ENCODE peak calls at places on chromosomes 1 and 21, in five cellular contexts. R, Q, M, P and V are unnamed samples.

GRCh38 chr1:9770276-9770675 is 53.5 kb downstream of the CLSTN1 start:
- DNase-seq in R (no peak), Q (no peak), M (no peak), P (no peak), V (no peak)

GRCh38 chr21:33854604-33855003 is 61.0 kb downstream of the ATP5PO start:
- DNase-seq in R (no peak), Q (no peak), M (no peak), P (no peak), V (no peak)

GRCh38 chr1:170126691-170127090 is 19.1 kb upstream of the NTMT2 start:
- DNase-seq in R (peak; percentile 91), Q (no peak), M (no peak), P (peak; percentile 63), V (no peak)

GRCh38 chr1:36865080-36865900 is 169.0 kb downstream of the GRIK3 start:
- DNase-seq in R (no peak), Q (no peak), M (no peak), P (no peak), V (no peak)

GRCh38 chr1:185388815-185389214 is 71.8 kb upstream of the IVNS1ABP start:
- DNase-seq in R (no peak), Q (no peak), M (no peak), P (no peak), V (no peak)

GRCh38 chr1:81126989-81127571 is 673.7 kb upstream of the ADGRL2 start:
- DNase-seq in R (peak; percentile 31), Q (no peak), M (no peak), P (no peak), V (no peak)

GRCh38 chr1:87956766-87957165 is 628.1 kb downstream of the LMO4 start:
- DNase-seq in R (peak; percentile 32), Q (no peak), M (no peak), P (no peak), V (no peak)

GRCh38 chr1:95094923-95095322 is 22.2 kb upstream of the ALG14 start:
- DNase-seq in R (no peak), Q (no peak), M (no peak), P (no peak), V (no peak)

GRCh38 chr21:41045534-41046268 is 122.3 kb upstream of the BACE2 start:
- DNase-seq in R (no peak), Q (no peak), M (no peak), P (peak; percentile 68), V (no peak)

GRCh38 chr1:59285691-59286090 is 11.2 kb upstream of the FGGY start:
- DNase-seq in R (peak; percentile 20), Q (no peak), M (no peak), P (no peak), V (no peak)

GRCh38 chr1:3409737-3410434 is 44.6 kb upstream of the ARHGEF16 start:
- DNase-seq in R (peak; percentile 57), Q (no peak), M (peak; percentile 58), P (peak; percentile 85), V (peak; percentile 86)

GRCh38 chr1:222546548-222547259 is 1.2 kb downstream of the HHIPL2 start:
- DNase-seq in R (peak; percentile 78), Q (no peak), M (no peak), P (peak; percentile 34), V (no peak)

GRCh38 chr1:109265016-109265415 is 15.7 kb downstream of the CELSR2 start:
- DNase-seq in R (no peak), Q (no peak), M (no peak), P (no peak), V (no peak)

GRCh38 chr1:96918406-96918805 is 196.8 kb downstream of the PTBP2 start:
- DNase-seq in R (peak; percentile 94), Q (no peak), M (no peak), P (no peak), V (no peak)

GRCh38 chr1:23903754-23904153 is 9.4 kb downstream of the CNR2 start:
- DNase-seq in R (no peak), Q (no peak), M (no peak), P (no peak), V (no peak)

GRCh38 chr1:112399456-112399855 is 3.4 kb downstream of the CTTNBP2NL start:
- DNase-seq in R (no peak), Q (no peak), M (no peak), P (no peak), V (no peak)

GRCh38 chr1:58934711-58935110 is 150.9 kb upstream of the JUN start:
- DNase-seq in R (no peak), Q (no peak), M (no peak), P (peak; percentile 13), V (no peak)

GRCh38 chr1:244012232-244012631 is 38.9 kb upstream of the ZBTB18 start:
- DNase-seq in R (peak; percentile 88), Q (no peak), M (peak; percentile 29), P (peak; percentile 31), V (no peak)

GRCh38 chr1:156860113-156860638 is 489 bp upstream of the NTRK1 start:
- DNase-seq in R (peak; percentile 40), Q (no peak), M (peak; percentile 32), P (peak; percentile 88), V (no peak)

GRCh38 chr21:38910390-38911008 is 104.8 kb downstream of the ETS2 start:
- DNase-seq in R (no peak), Q (no peak), M (no peak), P (no peak), V (no peak)

GRCh38 chr1:243686149-243686548 is 163.9 kb downstream of the AKT3 start:
- DNase-seq in R (peak; percentile 3), Q (no peak), M (no peak), P (no peak), V (no peak)

GRCh38 chr21:35989185-35989735 is 71.1 kb downstream of the SETD4 start:
- DNase-seq in R (peak; percentile 7), Q (no peak), M (no peak), P (no peak), V (no peak)

GRCh38 chr1:29322147-29322694 is 85.9 kb downstream of the PTPRU start:
- DNase-seq in R (no peak), Q (no peak), M (no peak), P (no peak), V (no peak)

GRCh38 chr1:14506471-14506870 is 92.0 kb upstream of the KAZN start:
- DNase-seq in R (no peak), Q (no peak), M (no peak), P (no peak), V (no peak)

GRCh38 chr1:64514197-64514765 is 44.4 kb downstream of the CACHD1 start:
- DNase-seq in R (peak; percentile 93), Q (no peak), M (no peak), P (no peak), V (no peak)

GRCh38 chr1:14511856-14512585 is 86.5 kb upstream of the KAZN start:
- DNase-seq in R (peak; percentile 27), Q (no peak), M (no peak), P (no peak), V (no peak)

GRCh38 chr1:150161747-150162581 is 12.2 kb downstream of the PLEKHO1 start:
- DNase-seq in R (peak; percentile 72), Q (no peak), M (no peak), P (peak; percentile 25), V (no peak)

GRCh38 chr1:160567858-160568682 is 11.2 kb downstream of the CD84 start:
- DNase-seq in R (no peak), Q (no peak), M (no peak), P (no peak), V (no peak)

GRCh38 chr21:45891388-45892155 is 90.0 kb upstream of the COL6A1 start:
- DNase-seq in R (no peak), Q (no peak), M (no peak), P (no peak), V (no peak)

GRCh38 chr1:203229471-203230178 is at the start of gene CHIT1:
- DNase-seq in R (no peak), Q (no peak), M (no peak), P (no peak), V (no peak)

GRCh38 chr1:151509350-151510019 is 1.7 kb upstream of the CGN start:
- DNase-seq in R (no peak), Q (no peak), M (no peak), P (no peak), V (no peak)

DNA sequence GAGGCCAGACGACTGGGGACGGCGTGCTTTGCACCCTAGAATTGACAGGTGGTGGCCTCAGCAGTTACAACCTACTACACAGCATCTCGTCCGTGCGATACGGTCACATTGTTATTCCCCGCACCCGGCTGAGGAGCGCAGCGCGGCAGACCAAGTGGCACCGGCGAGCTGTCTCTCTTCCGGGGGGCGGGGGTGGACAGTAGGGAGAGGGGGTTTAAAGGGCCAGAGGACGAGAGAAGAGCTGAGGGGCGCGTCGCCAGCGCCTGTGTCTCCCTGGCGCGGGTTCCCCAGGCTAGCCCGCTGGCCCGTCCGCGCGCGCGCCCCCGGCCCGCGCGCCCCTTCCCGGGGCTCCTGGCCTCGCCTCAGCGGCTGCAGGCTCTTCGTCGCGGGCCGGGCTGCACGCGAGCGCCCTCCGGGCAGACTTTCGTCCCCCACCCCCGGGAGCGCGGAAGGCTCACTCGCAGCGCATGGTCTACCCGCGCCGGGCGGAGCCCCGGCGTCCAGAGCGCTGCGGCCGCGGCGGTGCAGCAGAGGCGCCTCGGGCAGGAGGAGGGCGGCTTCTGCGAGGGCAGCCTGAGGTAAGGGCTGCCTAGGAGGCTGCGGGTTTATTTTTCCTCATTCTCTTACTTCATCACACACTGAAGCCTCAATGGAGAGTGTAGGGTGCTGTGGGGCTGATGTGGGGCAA is at the start of gene PDE4B:
- DNase-seq in R (peak; percentile 41), Q (no peak), M (no peak), P (peak; percentile 81), V (peak; percentile 49)
- H3K27me3 ChIP-seq in R (no peaks in the 10 kb centered on the region), Q (no peaks in the 10 kb centered on the region), M (no peaks in the 10 kb centered on the region), P (peaks cover 82% of the 10 kb centered on the region), V (peaks cover 21% of the 10 kb centered on the region)

GRCh38 chr21:20045197-20045596 is 953.0 kb upstream of the NCAM2 start:
- DNase-seq in R (no peak), Q (no peak), M (no peak), P (no peak), V (no peak)

DNA sequence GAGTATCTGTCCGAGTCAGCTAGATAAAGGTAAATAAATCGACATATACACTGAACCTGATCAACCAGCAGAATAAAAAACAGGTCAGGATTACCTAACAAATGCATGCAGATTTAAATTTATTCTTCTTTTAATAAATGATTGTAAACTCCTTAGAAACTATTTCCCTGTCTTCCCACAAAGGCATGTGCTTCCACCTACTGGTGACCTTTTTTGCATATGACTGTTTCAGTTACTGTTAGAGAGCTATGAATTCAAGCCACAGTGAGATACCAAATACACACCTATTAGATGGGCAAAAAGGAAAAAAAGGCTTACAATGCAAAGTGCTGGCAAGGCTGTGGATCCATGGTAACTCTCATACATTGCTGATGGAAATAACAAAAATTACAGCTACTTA is 957.4 kb upstream of the NCAM2 start:
- DNase-seq in R (no peak), Q (no peak), M (no peak), P (no peak), V (no peak)
- TF ChIP-seq CTCF in R (no peak), Q (no peak), M (no peak), P (peak; percentile 48), V (peak; percentile 55)

GRCh38 chr1:7824701-7825100 is 28.2 kb downstream of the UTS2 start:
- DNase-seq in R (no peak), Q (no peak), M (no peak), P (peak; percentile 49), V (no peak)

GRCh38 chr1:7826363-7826762 is 26.5 kb downstream of the UTS2 start:
- DNase-seq in R (no peak), Q (no peak), M (no peak), P (no peak), V (no peak)

GRCh38 chr1:7831458-7831857 is 21.4 kb downstream of the UTS2 start:
- DNase-seq in R (no peak), Q (no peak), M (no peak), P (no peak), V (no peak)

GRCh38 chr1:7827134-7827955 is 25.5 kb downstream of the UTS2 start:
- DNase-seq in R (no peak), Q (no peak), M (no peak), P (no peak), V (no peak)
- H3K4me3 ChIP-seq in R (no peak overlapping the region), Q (peak overlapping the region; percentile 68), M (peak overlapping the region; percentile 22), P (no peak overlapping the region), V (no peak overlapping the region)

GRCh38 chr1:44515416-44515815 is 110.4 kb downstream of the RNF220 start:
- DNase-seq in R (peak; percentile 74), Q (no peak), M (no peak), P (no peak), V (no peak)
- H3K27me3 ChIP-seq in R (peaks cover 24% of the 10 kb centered on the region), Q (no peaks in the 10 kb centered on the region), M (no peaks in the 10 kb centered on the region), P (peaks cover 100% of the 10 kb centered on the region), V (no peaks in the 10 kb centered on the region)